ENCODE peak calls at places on chromosome 2, in four cellular contexts. One of them, this sample, is unnamed.

GRCh38 chr2:119222213-119222612 is 1.4 kb upstream of the STEAP3 start:
- DNase-seq in H1: no peak
- DNase-seq in HepG2: no peak
- DNase-seq in GM12878: no peak
- DNase-seq in this sample: no peak

GRCh38 chr2:150169230-150169629 is 318.2 kb downstream of the RND3 start:
- DNase-seq in HepG2: no peak
- DNase-seq in GM12878: no peak
- DNase-seq in H1: no peak
- DNase-seq in this sample: no peak

GRCh38 chr2:223474893-223475292 is 127.3 kb downstream of the SCG2 start:
- DNase-seq in HepG2: no peak
- DNase-seq in H1: no peak
- DNase-seq in GM12878: no peak
- DNase-seq in this sample: no peak

GRCh38 chr2:182594286-182594685 is 121.8 kb upstream of the DNAJC10 start:
- DNase-seq in HepG2: no peak
- DNase-seq in H1: no peak
- DNase-seq in GM12878: no peak
- DNase-seq in this sample: no peak

GRCh38 chr2:64996914-64997313 is 7.7 kb downstream of the SLC1A4 start:
- DNase-seq in H1: no peak
- DNase-seq in HepG2: no peak
- DNase-seq in GM12878: no peak
- DNase-seq in this sample: no peak

GRCh38 chr2:27776097-27776496 is 4.6 kb downstream of the MRPL33 start:
- DNase-seq in HepG2: no peak
- DNase-seq in H1: no peak
- DNase-seq in GM12878: no peak
- DNase-seq in this sample: no peak

GRCh38 chr2:159098374-159098773 is 129.9 kb downstream of the TANC1 start:
- DNase-seq in HepG2: no peak
- DNase-seq in H1: peak
- DNase-seq in GM12878: no peak
- DNase-seq in this sample: no peak

GRCh38 chr2:237438082-237438925 is 24.3 kb upstream of the COL6A3 start:
- DNase-seq in HepG2: no peak
- DNase-seq in GM12878: no peak
- DNase-seq in H1: peak
- DNase-seq in this sample: no peak

GRCh38 chr2:37332560-37332959 is 7.9 kb upstream of the PRKD3 start:
- DNase-seq in GM12878: no peak
- DNase-seq in HepG2: no peak
- DNase-seq in H1: no peak
- DNase-seq in this sample: no peak

GRCh38 chr2:39684495-39684894 is 18.8 kb downstream of the TMEM178A start:
- DNase-seq in GM12878: no peak
- DNase-seq in HepG2: no peak
- DNase-seq in H1: no peak
- DNase-seq in this sample: peak

GRCh38 chr2:39686470-39686869 is 20.8 kb downstream of the TMEM178A start:
- DNase-seq in GM12878: no peak
- DNase-seq in H1: no peak
- DNase-seq in HepG2: no peak
- DNase-seq in this sample: no peak

GRCh38 chr2:39685135-39685534 is 19.4 kb downstream of the TMEM178A start:
- DNase-seq in H1: no peak
- DNase-seq in HepG2: no peak
- DNase-seq in GM12878: no peak
- DNase-seq in this sample: no peak

GRCh38 chr2:39682078-39682477 is 16.4 kb downstream of the TMEM178A start:
- DNase-seq in HepG2: no peak
- DNase-seq in H1: no peak
- DNase-seq in GM12878: no peak
- DNase-seq in this sample: no peak

GRCh38 chr2:39683022-39683699 is 17.4 kb downstream of the TMEM178A start:
- DNase-seq in GM12878: no peak
- DNase-seq in H1: no peak
- DNase-seq in HepG2: no peak
- DNase-seq in this sample: no peak
- TF ChIP-seq BRCA1 in GM12878: no peak
- TF ChIP-seq BRCA1 in H1: no peak
- TF ChIP-seq BRCA1 in HepG2: no peak
- TF ChIP-seq BRCA1 in this sample: no peak

GRCh38 chr2:10196275-10196892 is 73.8 kb downstream of the RRM2 start:
- DNase-seq in HepG2: no peak
- DNase-seq in H1: no peak
- DNase-seq in GM12878: no peak
- DNase-seq in this sample: no peak
- TF ChIP-seq BRCA1 in HepG2: no peak
- TF ChIP-seq BRCA1 in H1: no peak
- TF ChIP-seq BRCA1 in GM12878: no peak
- TF ChIP-seq BRCA1 in this sample: no peak

DNA sequence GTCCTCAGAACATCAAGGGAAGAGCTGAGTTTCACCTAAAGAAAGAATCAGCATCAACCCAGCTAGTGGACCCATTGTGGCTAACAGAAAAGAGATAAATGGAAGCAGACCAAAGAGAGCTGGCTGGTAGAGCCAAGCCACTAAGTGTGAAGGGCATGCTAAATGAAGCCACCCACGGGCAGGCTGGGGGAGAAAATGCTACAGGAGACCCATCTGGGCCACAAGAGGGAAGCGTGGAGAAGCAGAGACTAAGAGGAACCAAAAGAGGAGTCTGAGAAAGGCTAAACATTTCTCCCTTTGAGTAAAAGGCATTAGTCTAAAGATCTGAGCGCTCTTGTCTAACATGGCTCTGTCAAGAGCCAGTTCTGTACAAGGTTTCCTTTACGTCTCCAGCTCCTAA is 15.8 kb downstream of the CWC22 start:
- DNase-seq in GM12878: no peak
- DNase-seq in H1: no peak
- DNase-seq in HepG2: no peak
- DNase-seq in this sample: no peak
- TF ChIP-seq BRCA1 in GM12878: no peak
- TF ChIP-seq BRCA1 in H1: no peak
- TF ChIP-seq BRCA1 in HepG2: no peak
- TF ChIP-seq BRCA1 in this sample: no peak

GRCh38 chr2:201191132-201191875 is 8.4 kb downstream of the CASP10 start:
- DNase-seq in GM12878: peak
- DNase-seq in H1: no peak
- DNase-seq in HepG2: peak
- DNase-seq in this sample: no peak
- TF ChIP-seq BRCA1 in GM12878: no peak
- TF ChIP-seq BRCA1 in H1: no peak
- TF ChIP-seq BRCA1 in HepG2: no peak
- TF ChIP-seq BRCA1 in this sample: no peak

GRCh38 chr2:190179754-190180312 is 117.3 kb upstream of the MSTN start:
- DNase-seq in HepG2: no peak
- DNase-seq in GM12878: no peak
- DNase-seq in H1: no peak
- DNase-seq in this sample: no peak

GRCh38 chr2:190181066-190181681 is 118.6 kb upstream of the MSTN start:
- DNase-seq in HepG2: no peak
- DNase-seq in H1: no peak
- DNase-seq in GM12878: no peak
- DNase-seq in this sample: no peak

GRCh38 chr2:190180313-190181065 is 118.0 kb upstream of the MSTN start:
- DNase-seq in GM12878: no peak
- DNase-seq in HepG2: peak
- DNase-seq in H1: peak
- DNase-seq in this sample: peak

GRCh38 chr2:190183535-190183934 is 121.0 kb upstream of the MSTN start:
- DNase-seq in HepG2: no peak
- DNase-seq in H1: no peak
- DNase-seq in GM12878: no peak
- DNase-seq in this sample: no peak

DNA sequence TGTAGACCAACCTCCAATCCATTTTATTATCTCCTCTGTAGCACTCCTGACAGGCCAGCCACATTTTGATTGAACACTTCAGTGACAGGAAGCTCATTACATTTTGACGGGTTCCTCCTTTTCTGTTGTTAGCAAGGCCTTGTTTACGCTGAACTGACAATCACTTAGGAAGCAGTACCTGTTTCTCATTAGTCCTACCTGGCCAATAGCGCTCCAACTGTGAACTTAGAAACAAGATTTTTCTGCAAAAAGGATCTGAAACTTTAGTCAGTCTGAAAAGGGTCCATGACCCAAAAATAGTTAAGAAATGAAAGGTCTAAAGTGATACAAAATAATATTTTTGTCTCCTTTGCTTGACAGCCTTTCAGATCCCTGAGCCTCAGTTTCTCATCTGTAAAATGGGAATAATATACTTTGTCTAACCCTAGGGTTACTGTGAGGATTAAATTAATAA is 119.6 kb upstream of the MSTN start:
- DNase-seq in HepG2: no peak
- DNase-seq in GM12878: no peak
- DNase-seq in H1: no peak
- DNase-seq in this sample: peak
- TF ChIP-seq BRCA1 in HepG2: no peak
- TF ChIP-seq BRCA1 in GM12878: no peak
- TF ChIP-seq BRCA1 in H1: no peak
- TF ChIP-seq BRCA1 in this sample: no peak

DNA sequence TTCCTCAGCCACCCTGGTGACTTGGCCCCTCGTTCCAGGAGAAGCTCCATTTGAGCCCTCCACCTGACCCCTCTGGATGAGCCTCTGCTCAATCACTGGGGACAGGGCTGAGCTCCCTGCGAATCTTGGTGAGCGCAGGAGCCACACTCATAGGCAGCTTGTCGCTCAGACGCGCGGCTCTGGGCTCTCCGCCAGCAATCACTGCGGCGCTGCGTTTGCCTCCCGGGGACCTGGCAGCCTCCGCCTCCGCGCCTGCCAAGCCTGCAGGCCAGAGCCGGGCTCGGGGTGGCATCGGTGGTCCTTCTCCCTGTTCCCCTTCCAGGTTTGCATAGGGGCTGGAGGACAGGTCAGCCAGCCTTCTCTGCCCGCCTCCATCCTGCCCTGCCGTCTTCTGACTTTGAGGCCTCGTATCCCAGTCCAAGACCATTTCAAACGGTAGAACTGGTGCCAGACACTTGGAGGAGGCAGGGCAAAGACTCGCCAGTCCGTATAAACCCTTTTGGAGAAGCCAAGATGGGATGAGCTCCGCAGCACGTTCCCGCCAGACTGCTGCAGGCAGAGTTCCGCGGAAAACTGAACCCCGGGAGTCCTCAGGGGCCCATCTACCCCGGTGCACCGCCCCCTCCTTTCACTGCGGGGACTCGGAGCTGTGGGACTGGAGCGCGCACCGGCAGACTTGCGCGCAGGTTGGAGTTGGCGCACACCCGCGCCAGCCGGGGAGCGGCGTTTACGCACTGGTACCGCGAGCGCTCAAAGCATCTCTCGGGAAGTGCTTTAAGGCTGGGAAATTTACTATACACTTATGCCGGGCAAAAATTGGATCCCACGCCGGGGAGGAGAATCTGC is 1.0 kb upstream of the TACR1 start:
- DNase-seq in GM12878: no peak
- DNase-seq in HepG2: no peak
- DNase-seq in H1: peak
- DNase-seq in this sample: no peak
- TF ChIP-seq BRCA1 in GM12878: no peak
- TF ChIP-seq BRCA1 in HepG2: no peak
- TF ChIP-seq BRCA1 in H1: no peak
- TF ChIP-seq BRCA1 in this sample: no peak

DNA sequence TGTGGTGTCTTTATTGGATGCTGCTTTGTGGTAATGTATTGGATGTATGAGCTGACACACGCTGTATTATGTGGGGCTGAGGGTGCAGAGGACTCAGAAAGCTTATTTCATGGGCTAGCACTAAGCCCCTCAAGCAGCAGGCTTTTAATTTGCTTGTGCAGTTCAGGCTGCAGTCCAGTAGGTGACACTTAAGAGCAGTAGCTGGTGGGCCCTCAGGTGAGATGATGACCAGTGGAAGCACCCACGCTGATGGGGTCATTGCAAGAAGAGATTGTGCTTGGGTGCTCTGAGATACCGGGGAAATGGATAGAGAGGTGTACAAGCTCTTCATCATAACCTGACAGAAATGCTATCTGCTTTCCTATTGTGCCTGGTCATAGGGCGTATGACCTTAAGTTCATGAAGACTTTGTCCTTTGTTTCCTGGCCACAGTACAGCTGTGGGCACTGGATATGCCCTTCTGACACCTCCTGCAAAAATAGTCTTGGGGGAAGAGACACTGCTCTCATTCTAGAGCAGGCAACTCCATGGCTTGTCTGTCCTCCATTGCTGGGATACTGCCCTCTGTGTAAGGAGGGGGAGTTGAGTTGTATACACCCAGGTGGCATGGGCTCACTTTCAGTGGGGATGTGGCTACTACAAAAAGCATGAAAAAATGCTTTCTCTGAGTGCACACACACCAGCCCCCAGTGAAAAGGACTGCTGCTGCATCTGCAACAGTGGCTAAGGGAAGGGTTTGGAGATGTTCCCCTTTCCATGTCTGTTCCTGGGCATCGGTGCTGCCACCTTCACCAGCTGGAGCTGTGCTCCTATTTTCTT is 205.7 kb upstream of the ZSWIM2 start:
- DNase-seq in GM12878: no peak
- DNase-seq in HepG2: peak
- DNase-seq in H1: no peak
- DNase-seq in this sample: no peak
- TF ChIP-seq BRCA1 in GM12878: no peak
- TF ChIP-seq BRCA1 in HepG2: no peak
- TF ChIP-seq BRCA1 in H1: no peak
- TF ChIP-seq BRCA1 in this sample: no peak